ENCODE peak calls at places on chromosomes 7 and 10, in four cellular contexts. I is HL-60, P is Panc1, R is A549. C is an unnamed sample.

GRCh38 chr7:98603010-98603777 is 13.9 kb upstream of the NPTX2 start:
- DNase-seq in I (no peak), P (no peak), R (no peak), C (no peak)

GRCh38 chr10:122333037-122333436 is 41.5 kb upstream of the PLEKHA1 start:
- DNase-seq in P (no peak), R (no peak), I (no peak), C (no peak)

GRCh38 chr7:15972767-15973362 is 286.4 kb upstream of the MEOX2 start:
- DNase-seq in I (no peak), R (no peak), P (no peak), C (no peak)

GRCh38 chr7:27359167-27359731 is 116.6 kb downstream of the EVX1 start:
- DNase-seq in I (no peak), R (no peak), P (no peak), C (no peak)

GRCh38 chr7:108001759-108002725 is 919 bp downstream of the LAMB1 start:
- DNase-seq in P (no peak), R (no peak), I (no peak), C (peak)

GRCh38 chr7:98213874-98214810 is 2.9 kb downstream of the BHLHA15 start:
- DNase-seq in P (no peak), I (no peak), R (no peak), C (peak)

GRCh38 chr10:111856631-111857030 is 326.9 kb downstream of the GPAM start:
- DNase-seq in I (no peak), R (no peak), P (no peak), C (peak)

GRCh38 chr10:74419491-74420466 is 268.8 kb downstream of the ADK start:
- DNase-seq in P (no peak), R (peak), I (no peak), C (peak)

GRCh38 chr10:79066460-79067240 is 2.1 kb upstream of the ZMIZ1 start:
- DNase-seq in I (no peak), P (no peak), R (peak), C (peak)

GRCh38 chr10:50552771-50553535 is 70.8 kb downstream of the SGMS1 start:
- DNase-seq in P (no peak), I (no peak), R (peak), C (no peak)

GRCh38 chr10:84375011-84375410 is 46.6 kb downstream of the CCSER2 start:
- DNase-seq in R (peak), P (peak), I (no peak), C (peak)

GRCh38 chr7:100352984-100353684 is 4.8 kb upstream of the PILRB start:
- DNase-seq in R (no peak), P (no peak), I (no peak), C (no peak)

GRCh38 chr7:29290829-29291228 is 96.3 kb downstream of the CHN2 start:
- DNase-seq in I (no peak), R (no peak), P (no peak), C (no peak)

GRCh38 chr7:98856021-98856422 is 13.8 kb downstream of the TMEM130 start:
- DNase-seq in I (no peak), P (no peak), R (no peak), C (peak)

GRCh38 chr10:71124921-71125748 is 87.2 kb upstream of the UNC5B start:
- DNase-seq in I (no peak), P (no peak), R (no peak), C (no peak)

GRCh38 chr7:18496336-18496700 is 769 bp downstream of the HDAC9 start:
- DNase-seq in P (no peak), I (no peak), R (no peak), C (no peak)

GRCh38 chr7:18497082-18497481 is 1.5 kb downstream of the HDAC9 start:
- DNase-seq in R (no peak), P (no peak), I (no peak), C (no peak)

GRCh38 chr7:18497800-18498199 is 2.3 kb downstream of the HDAC9 start:
- DNase-seq in P (no peak), I (no peak), R (no peak), C (no peak)

GRCh38 chr7:18494821-18495408 is 634 bp upstream of the HDAC9 start:
- DNase-seq in P (no peak), R (no peak), I (no peak), C (no peak)

DNA sequence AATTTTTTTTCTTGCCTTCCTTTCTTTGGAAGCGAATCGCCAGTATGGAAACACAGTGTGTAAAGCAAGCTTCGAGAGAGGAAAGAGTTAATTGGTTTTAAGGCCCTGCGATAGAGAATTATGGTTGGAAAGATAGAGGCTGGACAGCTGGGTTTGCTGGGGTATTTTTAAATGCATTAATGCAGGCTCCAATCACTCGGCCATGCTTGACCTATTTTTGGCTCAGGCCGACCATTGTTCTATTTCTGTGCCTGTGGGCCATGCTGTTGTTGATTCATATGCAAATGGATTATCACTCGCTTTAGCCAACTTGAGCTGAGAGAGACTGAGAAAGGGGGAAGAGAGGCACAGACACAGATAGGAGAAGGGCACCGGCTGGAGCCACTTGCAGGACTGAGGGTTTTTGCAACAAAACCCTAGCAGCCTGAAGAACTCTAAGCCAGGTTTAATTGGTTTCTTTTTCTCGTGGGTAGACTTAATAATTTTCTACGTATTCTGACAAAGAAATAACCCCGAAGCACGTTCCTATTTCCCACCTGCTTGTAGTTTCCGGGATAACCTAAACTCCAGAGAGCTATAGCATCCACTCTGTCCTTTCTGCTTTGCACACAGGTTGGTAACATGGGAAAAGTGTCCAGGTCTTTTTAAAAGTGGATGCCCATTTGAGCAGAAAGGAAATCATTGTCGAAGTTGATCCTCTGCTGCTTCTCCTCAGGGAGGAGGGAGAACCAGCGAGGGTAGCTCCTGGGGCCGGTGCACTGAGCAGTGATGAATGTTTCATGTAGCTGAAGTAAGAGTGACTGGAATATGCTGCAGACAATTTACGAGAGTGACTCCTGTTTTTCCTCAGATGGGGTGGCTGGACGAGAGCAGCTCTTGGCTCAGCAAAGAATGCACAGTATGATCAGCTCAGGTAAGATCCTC is at the start of gene HDAC9:
- DNase-seq in R (no peak), P (no peak), I (no peak), C (peak)
- H3K4me3 ChIP-seq in R (no peak), P (peak), I (no peak), C (peak)

DNA sequence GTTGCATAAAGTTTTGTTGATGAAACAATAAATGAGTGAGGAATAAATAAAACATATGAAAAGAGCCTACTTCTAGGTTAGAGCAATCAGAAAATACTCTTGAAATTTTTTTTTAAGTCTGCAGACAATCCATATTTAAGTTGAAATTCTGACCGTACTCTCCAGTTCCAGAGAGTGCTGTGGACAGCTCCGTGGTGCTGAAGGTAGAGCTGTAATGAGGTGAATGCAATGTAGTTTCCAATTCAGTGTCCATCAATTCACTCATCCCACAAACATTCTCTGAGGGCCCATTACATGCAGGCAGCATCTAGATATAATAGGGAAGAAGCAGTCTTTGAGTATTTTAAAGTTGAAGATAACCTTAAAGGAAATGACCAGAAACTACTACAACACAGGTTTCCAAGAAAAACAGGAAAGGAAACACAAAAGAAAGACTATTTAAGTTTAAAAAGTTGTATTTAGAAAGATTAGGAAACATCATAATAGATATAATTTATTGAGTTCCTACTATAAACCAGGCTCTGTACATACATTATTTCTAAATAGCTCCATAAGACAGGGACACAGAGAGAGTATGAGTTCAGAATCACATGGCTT is 44.0 kb upstream of the CRTAC1 start:
- DNase-seq in P (no peak), R (no peak), I (no peak), C (no peak)
- TF ChIP-seq REST in P (peak), R (peak), I (peak), C (peak)

GRCh38 chr10:100737359-100738054 is 7.9 kb upstream of the PAX2 start:
- DNase-seq in I (no peak), P (no peak), R (no peak), C (peak)
- H3K4me3 ChIP-seq in I (peak), P (peak), R (no peak), C (peak)

GRCh38 chr7:119197872-119198527 is 973.5 kb downstream of the ANKRD7 start:
- DNase-seq in R (peak), P (peak), I (no peak), C (peak)
- TF ChIP-seq REST in R (no peak), P (no peak), I (no peak), C (no peak)

DNA sequence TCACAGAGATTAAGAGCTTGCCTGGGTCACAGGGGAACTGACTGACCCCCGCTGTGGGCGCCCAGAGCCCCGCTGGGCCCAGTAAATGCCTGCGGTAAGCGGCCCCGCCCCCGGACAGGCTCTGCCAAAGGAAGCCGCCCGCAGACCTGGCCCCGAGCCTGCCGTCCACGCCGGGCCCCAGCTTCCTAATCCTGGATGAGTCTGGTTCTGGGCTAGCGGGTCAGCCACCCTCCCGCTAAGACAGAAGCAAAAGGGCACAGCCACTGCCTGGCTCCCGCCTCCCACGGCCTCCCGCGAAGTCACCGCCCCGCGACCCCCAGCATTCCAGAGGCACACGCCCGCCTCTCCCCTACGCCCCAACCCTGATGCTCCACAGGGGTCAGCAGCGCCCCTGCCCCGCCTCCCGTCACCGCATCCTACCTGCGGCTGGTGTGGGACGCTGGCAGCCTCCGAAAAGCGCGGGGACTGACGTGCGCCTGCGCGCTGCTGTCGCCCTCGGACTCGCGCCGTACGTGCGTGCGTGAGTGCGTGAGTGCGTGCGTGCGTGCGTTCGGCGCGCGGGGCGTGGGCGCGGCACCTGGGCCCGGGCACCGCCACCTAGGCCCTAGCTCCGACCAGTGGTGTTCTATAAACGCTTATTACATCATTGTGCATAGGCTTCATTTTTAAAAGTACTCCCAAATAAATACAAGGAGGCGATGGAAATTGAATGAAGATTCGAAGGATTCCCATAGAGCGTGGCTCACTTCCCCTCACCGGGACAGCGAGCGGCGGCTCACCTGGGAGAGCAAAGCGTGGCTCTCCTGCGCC is at the start of gene FIGNL1:
- DNase-seq in R (peak), I (peak), P (peak), C (peak)
- H3K4me3 ChIP-seq in R (peak), I (peak), P (peak), C (peak)

GRCh38 chr7:150959739-150960734 is 18.1 kb downstream of the KCNH2 start:
- DNase-seq in P (no peak), R (no peak), I (no peak), C (no peak)
- TF ChIP-seq REST in P (no peak), R (no peak), I (no peak), C (no peak)

DNA sequence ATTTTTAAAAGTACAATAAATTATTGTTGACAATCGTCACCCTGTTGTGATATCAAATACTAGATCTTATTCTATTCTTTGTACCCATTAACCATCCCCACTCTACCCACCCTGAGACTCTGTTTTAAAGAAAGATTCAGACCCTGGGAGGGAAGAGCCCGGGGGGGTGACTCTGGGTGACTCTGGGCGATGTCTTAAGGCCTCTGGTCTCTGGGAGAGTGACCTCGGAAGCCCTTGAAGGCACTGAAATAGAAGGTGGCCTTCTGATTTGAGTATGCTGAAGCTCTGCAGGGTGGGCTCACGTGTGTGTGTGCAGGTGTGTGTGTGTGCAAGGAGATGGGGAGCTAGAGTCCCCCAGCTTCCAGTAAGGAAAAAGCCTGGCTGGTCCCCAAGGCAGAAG is 9.7 kb downstream of the ADAP1 start:
- DNase-seq in I (no peak), R (no peak), P (no peak), C (no peak)
- H3K4me3 ChIP-seq in I (no peak), R (no peak), P (no peak), C (no peak)

GRCh38 chr10:119103687-119104652 is at the start of gene DENND10:
- DNase-seq in I (peak), P (no peak), R (peak), C (peak)
- TF ChIP-seq REST in I (no peak), P (no peak), R (no peak), C (no peak)